ENCODE peak calls at places on chromosomes 1 and 21, in four cellular contexts. One of them, this sample, is unnamed.

GRCh38 chr1:966135-966602 is at the start of gene PLEKHN1:
- DNase-seq in GM12865: no peak
- DNase-seq in fibroblast of lung: peak; percentile 71
- DNase-seq in kidney: no peak
- DNase-seq in this sample: no peak

GRCh38 chr1:235911876-235912275 is 45.2 kb upstream of the LYST start:
- DNase-seq in GM12865: no peak
- DNase-seq in kidney: no peak
- DNase-seq in fibroblast of lung: no peak
- DNase-seq in this sample: no peak

GRCh38 chr21:33229776-33230517 is at the start of gene IFNAR2:
- DNase-seq in GM12865: peak; percentile 81
- DNase-seq in kidney: peak; percentile 90
- DNase-seq in fibroblast of lung: peak; percentile 55
- DNase-seq in this sample: peak; percentile 81

GRCh38 chr1:22365331-22366295 is 86.0 kb upstream of the ZBTB40 start:
- DNase-seq in fibroblast of lung: no peak
- DNase-seq in GM12865: no peak
- DNase-seq in kidney: no peak
- DNase-seq in this sample: no peak

GRCh38 chr1:229848762-229849677 is 218.0 kb upstream of the GALNT2 start:
- DNase-seq in fibroblast of lung: peak; percentile 7
- DNase-seq in GM12865: peak; percentile 60
- DNase-seq in kidney: no peak
- DNase-seq in this sample: no peak

GRCh38 chr1:176880954-176881595 is 283.4 kb downstream of the ASTN1 start:
- DNase-seq in kidney: peak; percentile 77
- DNase-seq in GM12865: peak; percentile 67
- DNase-seq in fibroblast of lung: peak; percentile 58
- DNase-seq in this sample: no peak

GRCh38 chr1:3996846-3997705 is 97.0 kb upstream of the C1orf174 start:
- DNase-seq in kidney: peak; percentile 29
- DNase-seq in fibroblast of lung: no peak
- DNase-seq in GM12865: no peak
- DNase-seq in this sample: no peak

GRCh38 chr1:208025036-208025435 is 114.1 kb upstream of the CD34 start:
- DNase-seq in fibroblast of lung: peak; percentile 82
- DNase-seq in kidney: peak; percentile 46
- DNase-seq in GM12865: no peak
- DNase-seq in this sample: no peak

GRCh38 chr1:174165471-174166137 is 6.3 kb downstream of the RABGAP1L start:
- DNase-seq in fibroblast of lung: peak; percentile 13
- DNase-seq in kidney: no peak
- DNase-seq in GM12865: peak; percentile 71
- DNase-seq in this sample: peak; percentile 50
- TF ChIP-seq CTCF in fibroblast of lung: no peak
- TF ChIP-seq CTCF in kidney: no peak
- TF ChIP-seq CTCF in GM12865: peak; percentile 26
- TF ChIP-seq CTCF in this sample: peak; percentile 35

GRCh38 chr1:248686815-248687214 is 15.8 kb downstream of the OR14I1 start:
- DNase-seq in kidney: no peak
- DNase-seq in fibroblast of lung: no peak
- DNase-seq in GM12865: peak; percentile 74
- DNase-seq in this sample: peak; percentile 32
- TF ChIP-seq CTCF in kidney: peak; percentile 44
- TF ChIP-seq CTCF in fibroblast of lung: no peak
- TF ChIP-seq CTCF in GM12865: peak; percentile 56
- TF ChIP-seq CTCF in this sample: peak; percentile 72

DNA sequence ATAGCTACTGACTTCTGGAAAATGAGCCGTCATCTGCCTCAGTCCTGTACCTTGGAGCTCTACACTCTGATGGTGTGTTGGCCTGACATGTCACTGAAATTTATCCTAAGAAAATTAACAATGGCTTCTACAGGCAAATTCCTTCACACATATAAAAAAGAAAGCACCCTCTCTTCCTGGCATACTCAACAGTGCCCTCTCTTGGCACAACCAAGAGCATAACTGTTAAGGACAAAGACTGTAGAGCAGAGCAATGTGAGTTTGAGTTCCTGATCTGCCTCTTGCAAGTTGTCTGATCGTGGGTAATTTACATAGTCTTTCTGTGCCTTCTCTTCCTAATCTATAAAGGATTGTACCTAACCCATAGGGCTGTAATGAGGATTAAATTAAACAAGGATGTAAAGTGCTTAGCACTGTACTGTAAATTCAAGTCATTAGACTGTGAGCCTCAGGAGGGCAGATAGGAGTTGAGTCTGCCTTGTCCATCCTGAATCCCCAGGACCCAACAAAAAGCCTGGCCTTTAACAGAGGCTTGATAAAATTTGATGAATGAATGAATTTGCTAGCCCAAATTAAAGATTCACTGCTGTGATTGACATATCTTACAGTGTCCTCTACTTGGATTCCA is 83.5 kb downstream of the SYF2 start:
- DNase-seq in fibroblast of lung: peak; percentile 6
- DNase-seq in kidney: no peak
- DNase-seq in GM12865: peak; percentile 69
- DNase-seq in this sample: no peak
- TF ChIP-seq CTCF in fibroblast of lung: peak; percentile 27
- TF ChIP-seq CTCF in kidney: peak; percentile 17
- TF ChIP-seq CTCF in GM12865: peak; percentile 74
- TF ChIP-seq CTCF in this sample: peak; percentile 81

GRCh38 chr1:9233241-9233941 is 1.2 kb upstream of the H6PD start:
- DNase-seq in fibroblast of lung: peak; percentile 54
- DNase-seq in GM12865: no peak
- DNase-seq in kidney: peak; percentile 90
- DNase-seq in this sample: no peak
- TF ChIP-seq CTCF in fibroblast of lung: no peak
- TF ChIP-seq CTCF in GM12865: no peak
- TF ChIP-seq CTCF in kidney: no peak
- TF ChIP-seq CTCF in this sample: no peak

GRCh38 chr1:43671193-43671592 is 21.2 kb downstream of the KDM4A start:
- DNase-seq in fibroblast of lung: no peak
- DNase-seq in kidney: no peak
- DNase-seq in GM12865: no peak
- DNase-seq in this sample: no peak
- TF ChIP-seq CTCF in fibroblast of lung: no peak
- TF ChIP-seq CTCF in kidney: no peak
- TF ChIP-seq CTCF in GM12865: no peak
- TF ChIP-seq CTCF in this sample: no peak

DNA sequence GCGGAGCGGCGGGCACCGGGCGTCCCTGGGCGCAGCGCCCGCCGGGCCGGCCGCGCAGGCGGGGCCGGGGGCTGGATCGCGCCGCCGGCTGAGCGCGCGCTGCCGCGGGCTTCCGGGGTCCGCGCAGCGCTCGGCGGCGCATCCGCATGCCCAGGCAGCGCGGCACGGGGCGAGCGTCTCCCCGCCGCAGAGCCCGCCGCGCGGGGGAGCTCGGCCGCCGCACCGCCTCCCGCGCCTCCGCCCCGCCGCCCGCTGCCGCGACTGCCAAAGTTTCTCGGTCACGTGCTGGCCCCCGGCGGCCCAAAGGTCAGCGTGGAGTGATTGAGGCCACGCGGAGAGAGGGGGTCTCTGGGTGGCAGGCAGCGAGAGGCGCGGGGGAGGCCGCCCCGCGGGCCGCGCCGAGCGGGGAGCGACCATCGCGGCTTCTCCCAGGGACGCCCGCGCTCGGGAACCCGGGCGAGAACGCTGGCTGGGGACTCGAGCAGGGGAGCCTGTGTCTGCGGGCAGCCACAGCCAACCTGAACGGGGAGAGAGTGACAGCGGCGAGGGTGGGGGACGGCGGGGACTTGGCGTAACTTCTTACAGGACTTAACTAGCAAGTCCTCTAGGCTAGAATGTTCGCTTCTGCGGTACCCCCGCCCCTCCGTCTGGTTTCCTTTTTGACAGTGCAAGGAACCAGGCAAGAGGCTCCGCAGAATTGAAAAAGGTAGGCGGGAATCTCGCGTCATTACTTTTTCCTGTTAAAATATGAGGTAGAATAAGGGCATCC is at the start of gene ILDR2:
- DNase-seq in GM12865: peak; percentile 72
- DNase-seq in kidney: peak; percentile 81
- DNase-seq in fibroblast of lung: peak; percentile 37
- DNase-seq in this sample: peak; percentile 55
- TF ChIP-seq CTCF in GM12865: peak; percentile 11
- TF ChIP-seq CTCF in kidney: peak; percentile 10
- TF ChIP-seq CTCF in fibroblast of lung: no peak
- TF ChIP-seq CTCF in this sample: no peak

DNA sequence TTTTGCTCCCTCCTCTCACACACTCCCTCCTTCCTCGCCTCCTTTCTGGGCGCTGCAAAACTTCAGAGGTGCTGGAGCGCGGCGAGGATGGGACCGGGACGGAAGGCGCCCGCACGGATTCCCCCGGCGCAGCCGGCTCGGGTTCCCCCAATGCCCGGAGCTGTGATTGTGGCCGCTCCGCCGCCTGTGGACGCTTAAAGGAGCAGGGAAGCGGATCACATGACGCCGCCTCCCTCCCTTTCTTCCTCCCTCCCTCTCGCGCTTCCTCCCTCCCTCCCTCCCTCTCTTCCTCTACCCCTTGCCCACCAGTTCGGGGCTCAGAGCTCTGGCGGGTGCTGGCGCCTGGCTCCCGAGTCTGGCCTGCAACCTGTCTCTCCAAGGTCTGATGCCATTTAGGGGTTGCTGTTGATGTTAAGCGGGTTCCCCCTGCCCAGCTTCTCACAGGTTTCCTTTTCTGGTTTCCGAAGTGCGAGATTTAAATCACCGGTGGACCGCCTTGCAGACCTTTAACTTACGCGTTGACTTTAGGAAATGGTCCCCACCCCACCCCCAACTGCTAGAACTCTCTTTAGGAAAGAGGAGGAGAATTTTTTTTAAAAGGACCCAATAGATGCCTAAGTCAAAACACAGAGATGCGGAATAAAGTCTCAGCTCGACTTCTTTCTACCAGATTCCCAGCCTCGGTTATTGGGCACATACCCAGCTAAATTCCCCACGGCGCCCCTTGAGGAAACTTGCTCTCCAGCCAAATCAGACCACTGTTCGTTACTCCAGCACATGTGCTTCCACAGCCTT is at the start of gene WLS:
- DNase-seq in GM12865: no peak
- DNase-seq in fibroblast of lung: peak; percentile 83
- DNase-seq in kidney: peak; percentile 92
- DNase-seq in this sample: no peak
- TF ChIP-seq CTCF in GM12865: no peak
- TF ChIP-seq CTCF in fibroblast of lung: peak; percentile 14
- TF ChIP-seq CTCF in kidney: peak; percentile 12
- TF ChIP-seq CTCF in this sample: no peak

This sample was measured in GM06990.